ENCODE peak calls at places on chromosomes 4 and X, in six cellular contexts. X, P, U, M, F and Y are unnamed samples.
A peak's percentile ranks its signal among the peaks of the same experiment; 100 is the strongest.

GRCh38 chrX:105610401-105610800 is 211.9 kb upstream of the NRK start:
- DNase-seq in U (no peak), F (no peak), X (no peak), M (no peak), P (peak; percentile 75), Y (peak; percentile 31)

GRCh38 chr4:85913925-85914694 is 439.2 kb downstream of the ARHGAP24 start:
- DNase-seq in M (no peak), X (no peak), P (no peak), U (no peak), F (no peak), Y (no peak)

GRCh38 chrX:107738272-107738671 is 37.3 kb downstream of the TSC22D3 start:
- DNase-seq in X (no peak), F (no peak), U (no peak), P (no peak), M (no peak), Y (no peak)

GRCh38 chrX:47078129-47079043 is at the start of gene RGN:
- DNase-seq in X (no peak), P (no peak), F (no peak), U (no peak), M (no peak), Y (no peak)

GRCh38 chr4:24279911-24280375 is 304.4 kb downstream of the DHX15 start:
- DNase-seq in U (no peak), P (no peak), M (no peak), F (no peak), X (no peak), Y (no peak)

GRCh38 chr4:113869743-113870375 is 108.3 kb upstream of the CAMK2D start:
- DNase-seq in M (no peak), P (peak; percentile 19), F (peak; percentile 17), X (peak; percentile 64), U (peak; percentile 74), Y (peak; percentile 44)

GRCh38 chr4:178165251-178165650 is 723.0 kb upstream of the AGA start:
- DNase-seq in M (no peak), X (no peak), U (no peak), F (no peak), P (no peak), Y (no peak)

GRCh38 chrX:40170830-40171512 is 73.2 kb upstream of the BCOR start:
- DNase-seq in X (no peak), P (no peak), U (no peak), M (no peak), F (no peak), Y (no peak)

GRCh38 chr4:15293678-15294077 is 134.2 kb upstream of the C1QTNF7 start:
- DNase-seq in U (no peak), M (no peak), X (no peak), F (no peak), P (no peak), Y (no peak)

GRCh38 chr4:6263541-6264540 is 5.8 kb upstream of the WFS1 start:
- DNase-seq in P (peak; percentile 36), M (no peak), F (no peak), U (peak; percentile 63), X (no peak), Y (peak; percentile 59)

GRCh38 chr4:153218961-153219360 is 14.7 kb downstream of the TRIM2 start:
- DNase-seq in X (no peak), F (no peak), P (no peak), U (no peak), M (no peak), Y (no peak)

GRCh38 chrX:1165535-1166196 is 46.8 kb downstream of the CRLF2 start:
- DNase-seq in F (no peak), M (no peak), U (no peak), X (no peak), P (no peak), Y (no peak)

GRCh38 chr4:69156913-69157312 is 57.6 kb downstream of the UGT2B11 start:
- DNase-seq in U (no peak), M (no peak), X (no peak), P (no peak), F (no peak), Y (peak; percentile 6)

GRCh38 chr4:134018845-134019244 is 182.7 kb downstream of the PABPC4L start:
- DNase-seq in X (no peak), P (peak; percentile 10), F (no peak), U (peak; percentile 1), M (no peak), Y (no peak)

GRCh38 chrX:12360991-12361598 is 222.8 kb downstream of the FRMPD4 start:
- DNase-seq in X (no peak), P (peak; percentile 42), M (no peak), F (no peak), U (peak; percentile 49), Y (peak; percentile 46)

GRCh38 chr4:101286663-101287062 is 60.7 kb downstream of the PPP3CA start:
- DNase-seq in U (no peak), X (no peak), P (no peak), M (no peak), F (no peak), Y (no peak)

GRCh38 chrX:142576615-142577014 is 371.5 kb upstream of the MAGEC2 start:
- DNase-seq in P (no peak), M (no peak), F (no peak), X (no peak), U (no peak), Y (no peak)

GRCh38 chr4:129148892-129149291 is 52.9 kb downstream of the C4orf33 start:
- DNase-seq in X (no peak), M (no peak), U (no peak), F (no peak), P (no peak), Y (no peak)

GRCh38 chr4:107901213-107901934 is 30.0 kb upstream of the CYP2U1 start:
- DNase-seq in P (no peak), M (no peak), F (no peak), U (no peak), X (no peak), Y (peak; percentile 67)

GRCh38 chrX:139475432-139475831 is 55.1 kb upstream of the F9 start:
- DNase-seq in P (no peak), M (no peak), X (no peak), F (no peak), U (no peak), Y (no peak)

GRCh38 chr4:38368612-38369011 is 295.4 kb upstream of the KLF3 start:
- DNase-seq in F (no peak), U (peak; percentile 28), M (no peak), X (no peak), P (no peak), Y (peak; percentile 71)

GRCh38 chr4:183563874-183564273 is 59.0 kb downstream of the ING2 start:
- DNase-seq in X (no peak), P (no peak), F (no peak), M (no peak), U (peak; percentile 28), Y (peak; percentile 74)

GRCh38 chr4:81722229-81722900 is 250.7 kb upstream of the RASGEF1B start:
- DNase-seq in P (no peak), U (no peak), F (no peak), M (no peak), X (no peak), Y (no peak)